ENCODE peak calls at places on chromosomes 4 and X, in six cellular contexts. K is activated CD8-positive, alpha-beta T cell treated with anti-CD3 and anti-CD28 coated beads for 36 hours; F is hippocampal formation; H is ELF-1; O is fibroblast of pulmonary artery; M is heart left ventricle. N is an unnamed sample.

GRCh38 chrX:150635952-150636351 is 57.2 kb upstream of the MTMR1 start:
- DNase-seq in K (peak; percentile 4), F (no peak), H (no peak), O (peak; percentile 65), M (no peak), N (no peak)

GRCh38 chr4:165861378-165861777 is 11.7 kb upstream of the TLL1 start:
- DNase-seq in K (no peak), F (no peak), H (no peak), O (no peak), M (no peak), N (no peak)

GRCh38 chrX:9317174-9317573 is 147.7 kb upstream of the TBL1X start:
- DNase-seq in K (no peak), F (no peak), H (no peak), O (no peak), M (no peak), N (no peak)

GRCh38 chr4:8538703-8539567 is 41.3 kb upstream of the GPR78 start:
- DNase-seq in K (no peak), F (no peak), H (no peak), O (peak; percentile 26), M (no peak), N (no peak)

GRCh38 chr4:118586357-118586790 is 98.8 kb upstream of the METTL14 start:
- DNase-seq in K (no peak), F (no peak), H (no peak), O (no peak), M (peak; percentile 81), N (peak; percentile 81)

GRCh38 chr4:183950536-183950935 is 45.4 kb downstream of the STOX2 start:
- DNase-seq in K (no peak), F (no peak), H (no peak), O (no peak), M (no peak), N (no peak)

GRCh38 chr4:7353046-7353790 is 81.5 kb downstream of the PSAPL1 start:
- DNase-seq in K (no peak), F (no peak), H (no peak), O (no peak), M (no peak), N (no peak)

GRCh38 chr4:173489514-173489913 is 40.5 kb downstream of the HAND2 start:
- DNase-seq in K (no peak), F (no peak), H (no peak), O (peak; percentile 58), M (no peak), N (no peak)

GRCh38 chrX:124719060-124719459 is 372.7 kb downstream of the SH2D1A start:
- DNase-seq in K (no peak), F (no peak), H (no peak), O (no peak), M (no peak), N (no peak)

GRCh38 chr4:6524436-6524835 is 50.6 kb upstream of the MAN2B2 start:
- DNase-seq in K (no peak), F (no peak), H (peak; percentile 53), O (no peak), M (no peak), N (no peak)

GRCh38 chr4:663438-664428 is 10.3 kb downstream of the ATP5ME start:
- DNase-seq in K (peak; percentile 89), F (no peak), H (no peak), O (no peak), M (peak; percentile 76), N (peak; percentile 64)

GRCh38 chr4:167966161-167966560 is 126.2 kb upstream of the ANXA10 start:
- DNase-seq in K (no peak), F (no peak), H (no peak), O (peak; percentile 11), M (no peak), N (no peak)

GRCh38 chrX:15674514-15674898 is 9.9 kb upstream of the CLTRN start:
- DNase-seq in K (peak; percentile 88), F (no peak), H (no peak), O (peak; percentile 94), M (peak; percentile 99), N (peak; percentile 96)

GRCh38 chr4:175071123-175071522 is 153.0 kb downstream of the ADAM29 start:
- DNase-seq in K (no peak), F (no peak), H (no peak), O (peak; percentile 17), M (no peak), N (no peak)

N was measured in testis.